ENCODE peak calls at places on chromosomes 3 and 15, in five cellular contexts. One of them, this sample, is unnamed.

GRCh38 chr3:5198313-5198677 is 10.8 kb downstream of the EDEM1 start:
- DNase-seq in fibroblast of lung: no peak
- DNase-seq in HFF-Myc: no peak
- DNase-seq in endothelial cell of umbilical vein: no peak
- DNase-seq in endothelial cell: no peak
- DNase-seq in this sample: no peak

GRCh38 chr3:126567696-126568438 is 9.1 kb upstream of the C3orf22 start:
- DNase-seq in fibroblast of lung: no peak
- DNase-seq in HFF-Myc: no peak
- DNase-seq in endothelial cell of umbilical vein: no peak
- DNase-seq in endothelial cell: no peak
- DNase-seq in this sample: no peak

GRCh38 chr3:157417247-157417646 is 19.4 kb upstream of the PTX3 start:
- DNase-seq in fibroblast of lung: no peak
- DNase-seq in HFF-Myc: no peak
- DNase-seq in endothelial cell of umbilical vein: peak
- DNase-seq in endothelial cell: no peak
- DNase-seq in this sample: no peak

GRCh38 chr3:149489060-149489690 is 14.7 kb downstream of the TM4SF4 start:
- DNase-seq in fibroblast of lung: no peak
- DNase-seq in HFF-Myc: no peak
- DNase-seq in endothelial cell of umbilical vein: peak
- DNase-seq in endothelial cell: peak
- DNase-seq in this sample: no peak

GRCh38 chr3:23129062-23129461 is 74.1 kb upstream of the UBE2E2 start:
- DNase-seq in fibroblast of lung: peak
- DNase-seq in HFF-Myc: no peak
- DNase-seq in endothelial cell of umbilical vein: no peak
- DNase-seq in endothelial cell: no peak
- DNase-seq in this sample: no peak

GRCh38 chr3:143671641-143672040 is 176.6 kb downstream of the SLC9A9 start:
- DNase-seq in fibroblast of lung: no peak
- DNase-seq in HFF-Myc: no peak
- DNase-seq in endothelial cell of umbilical vein: no peak
- DNase-seq in endothelial cell: no peak
- DNase-seq in this sample: no peak

GRCh38 chr3:52495777-52496602 is 852 bp downstream of the STAB1 start:
- DNase-seq in fibroblast of lung: peak
- DNase-seq in HFF-Myc: no peak
- DNase-seq in endothelial cell of umbilical vein: peak
- DNase-seq in endothelial cell: no peak
- DNase-seq in this sample: no peak

GRCh38 chr3:196320110-196320509 is 2.1 kb upstream of the DYNLT2B start:
- DNase-seq in fibroblast of lung: no peak
- DNase-seq in HFF-Myc: no peak
- DNase-seq in endothelial cell of umbilical vein: no peak
- DNase-seq in endothelial cell: no peak
- DNase-seq in this sample: no peak

GRCh38 chr3:171231361-171231760 is 204.8 kb upstream of the SLC2A2 start:
- DNase-seq in fibroblast of lung: no peak
- DNase-seq in HFF-Myc: no peak
- DNase-seq in endothelial cell of umbilical vein: no peak
- DNase-seq in endothelial cell: no peak
- DNase-seq in this sample: no peak

GRCh38 chr3:144362126-144362525 is 390.5 kb downstream of the DIPK2A start:
- DNase-seq in fibroblast of lung: peak
- DNase-seq in HFF-Myc: peak
- DNase-seq in endothelial cell of umbilical vein: no peak
- DNase-seq in endothelial cell: no peak
- DNase-seq in this sample: peak

GRCh38 chr3:12903881-12904280 is 62.5 kb upstream of the RPL32 start:
- DNase-seq in fibroblast of lung: no peak
- DNase-seq in HFF-Myc: no peak
- DNase-seq in endothelial cell of umbilical vein: no peak
- DNase-seq in endothelial cell: no peak
- DNase-seq in this sample: no peak

GRCh38 chr3:127426444-127427168 is 138.8 kb upstream of the PRR20G start:
- DNase-seq in fibroblast of lung: no peak
- DNase-seq in HFF-Myc: no peak
- DNase-seq in endothelial cell of umbilical vein: no peak
- DNase-seq in endothelial cell: no peak
- DNase-seq in this sample: no peak

GRCh38 chr3:139111392-139112229 is 66.9 kb upstream of the PRR23C start:
- DNase-seq in fibroblast of lung: peak
- DNase-seq in HFF-Myc: peak
- DNase-seq in endothelial cell of umbilical vein: peak
- DNase-seq in endothelial cell: peak
- DNase-seq in this sample: no peak

GRCh38 chr15:96181873-96182301 is 148.6 kb upstream of the NR2F2 start:
- DNase-seq in fibroblast of lung: peak
- DNase-seq in HFF-Myc: peak
- DNase-seq in endothelial cell of umbilical vein: no peak
- DNase-seq in endothelial cell: no peak
- DNase-seq in this sample: peak

GRCh38 chr3:117534138-117534537 is 824.6 kb downstream of the TUSC7 start:
- DNase-seq in fibroblast of lung: no peak
- DNase-seq in HFF-Myc: no peak
- DNase-seq in endothelial cell of umbilical vein: no peak
- DNase-seq in endothelial cell: no peak
- DNase-seq in this sample: no peak

GRCh38 chr15:92797168-92798052 is 102.7 kb upstream of the CHD2 start:
- DNase-seq in fibroblast of lung: peak
- DNase-seq in HFF-Myc: peak
- DNase-seq in endothelial cell of umbilical vein: peak
- DNase-seq in endothelial cell: peak
- DNase-seq in this sample: no peak

GRCh38 chr3:142916611-142917010 is 27.7 kb upstream of the PCOLCE2 start:
- DNase-seq in fibroblast of lung: no peak
- DNase-seq in HFF-Myc: no peak
- DNase-seq in endothelial cell of umbilical vein: no peak
- DNase-seq in endothelial cell: no peak
- DNase-seq in this sample: no peak

GRCh38 chr3:56424885-56425284 is 43.4 kb downstream of the ERC2 start:
- DNase-seq in fibroblast of lung: no peak
- DNase-seq in HFF-Myc: no peak
- DNase-seq in endothelial cell of umbilical vein: no peak
- DNase-seq in endothelial cell: no peak
- DNase-seq in this sample: no peak

GRCh38 chr15:38370079-38370478 is 83.8 kb upstream of the FAM98B start:
- DNase-seq in fibroblast of lung: no peak
- DNase-seq in HFF-Myc: no peak
- DNase-seq in endothelial cell of umbilical vein: no peak
- DNase-seq in endothelial cell: no peak
- DNase-seq in this sample: no peak

GRCh38 chr3:78791745-78792144 is 976.1 kb downstream of the ROBO1 start:
- DNase-seq in fibroblast of lung: no peak
- DNase-seq in HFF-Myc: no peak
- DNase-seq in endothelial cell of umbilical vein: no peak
- DNase-seq in endothelial cell: no peak
- DNase-seq in this sample: no peak

GRCh38 chr3:185363662-185364203 is 797 bp downstream of the MAP3K13 start:
- DNase-seq in fibroblast of lung: no peak
- DNase-seq in HFF-Myc: no peak
- DNase-seq in endothelial cell of umbilical vein: no peak
- DNase-seq in endothelial cell: no peak
- DNase-seq in this sample: no peak

GRCh38 chr15:42695527-42696071 is 41.3 kb downstream of the CDAN1 start:
- DNase-seq in fibroblast of lung: no peak
- DNase-seq in HFF-Myc: no peak
- DNase-seq in endothelial cell of umbilical vein: no peak
- DNase-seq in endothelial cell: no peak
- DNase-seq in this sample: no peak

GRCh38 chr3:123656691-123657090 is 71.8 kb upstream of the HACD2 start:
- DNase-seq in fibroblast of lung: no peak
- DNase-seq in HFF-Myc: no peak
- DNase-seq in endothelial cell of umbilical vein: no peak
- DNase-seq in endothelial cell: no peak
- DNase-seq in this sample: no peak
- TF ChIP-seq CTCF in fibroblast of lung: peak
- TF ChIP-seq CTCF in HFF-Myc: peak
- TF ChIP-seq CTCF in endothelial cell of umbilical vein: no peak
- TF ChIP-seq CTCF in endothelial cell: peak
- TF ChIP-seq CTCF in this sample: no peak

GRCh38 chr3:18898911-18899310 is 249.4 kb upstream of the KCNH8 start:
- DNase-seq in fibroblast of lung: no peak
- DNase-seq in HFF-Myc: no peak
- DNase-seq in endothelial cell of umbilical vein: no peak
- DNase-seq in endothelial cell: no peak
- DNase-seq in this sample: no peak
- TF ChIP-seq CTCF in fibroblast of lung: no peak
- TF ChIP-seq CTCF in HFF-Myc: no peak
- TF ChIP-seq CTCF in endothelial cell of umbilical vein: no peak
- TF ChIP-seq CTCF in endothelial cell: no peak
- TF ChIP-seq CTCF in this sample: no peak

GRCh38 chr15:40339621-40339945 is 1.2 kb downstream of the CCDC9B start:
- DNase-seq in fibroblast of lung: no peak
- DNase-seq in HFF-Myc: no peak
- DNase-seq in endothelial cell of umbilical vein: no peak
- DNase-seq in endothelial cell: no peak
- DNase-seq in this sample: no peak
- TF ChIP-seq CTCF in fibroblast of lung: peak
- TF ChIP-seq CTCF in HFF-Myc: no peak
- TF ChIP-seq CTCF in endothelial cell of umbilical vein: no peak
- TF ChIP-seq CTCF in endothelial cell: no peak
- TF ChIP-seq CTCF in this sample: peak

GRCh38 chr3:148075829-148076716 is 621.6 kb upstream of the AGTR1 start:
- DNase-seq in fibroblast of lung: peak
- DNase-seq in HFF-Myc: peak
- DNase-seq in endothelial cell of umbilical vein: peak
- DNase-seq in endothelial cell: peak
- DNase-seq in this sample: peak
- TF ChIP-seq CTCF in fibroblast of lung: peak
- TF ChIP-seq CTCF in HFF-Myc: peak
- TF ChIP-seq CTCF in endothelial cell of umbilical vein: peak
- TF ChIP-seq CTCF in endothelial cell: peak
- TF ChIP-seq CTCF in this sample: peak

DNA sequence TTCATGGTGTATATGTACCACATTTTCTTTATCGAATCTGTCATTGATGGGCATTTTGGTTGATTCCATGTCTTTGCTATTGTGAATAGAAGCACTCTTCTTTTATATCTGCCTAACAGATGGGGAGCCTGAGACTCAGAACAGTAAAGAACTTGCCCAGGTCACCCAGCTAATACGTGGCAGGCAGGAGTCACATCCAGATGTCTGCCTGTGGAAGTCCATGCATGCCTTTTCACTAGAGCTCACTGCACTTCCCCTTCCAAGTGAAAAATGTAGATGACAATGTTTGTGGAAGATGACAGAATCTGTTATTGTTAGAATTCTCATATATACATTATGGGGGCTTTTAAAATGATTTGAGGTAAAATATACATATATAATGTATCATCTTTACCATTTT is 165.0 kb downstream of the PDZRN3 start:
- DNase-seq in fibroblast of lung: no peak
- DNase-seq in HFF-Myc: no peak
- DNase-seq in endothelial cell of umbilical vein: no peak
- DNase-seq in endothelial cell: no peak
- DNase-seq in this sample: no peak
- TF ChIP-seq CTCF in fibroblast of lung: no peak
- TF ChIP-seq CTCF in HFF-Myc: no peak
- TF ChIP-seq CTCF in endothelial cell of umbilical vein: no peak
- TF ChIP-seq CTCF in endothelial cell: no peak
- TF ChIP-seq CTCF in this sample: no peak

GRCh38 chr3:184037816-184038215 is 6.3 kb downstream of the HTR3D start:
- DNase-seq in fibroblast of lung: no peak
- DNase-seq in HFF-Myc: no peak
- DNase-seq in endothelial cell of umbilical vein: no peak
- DNase-seq in endothelial cell: no peak
- DNase-seq in this sample: no peak
- TF ChIP-seq CTCF in fibroblast of lung: no peak
- TF ChIP-seq CTCF in HFF-Myc: no peak
- TF ChIP-seq CTCF in endothelial cell of umbilical vein: no peak
- TF ChIP-seq CTCF in endothelial cell: no peak
- TF ChIP-seq CTCF in this sample: no peak

DNA sequence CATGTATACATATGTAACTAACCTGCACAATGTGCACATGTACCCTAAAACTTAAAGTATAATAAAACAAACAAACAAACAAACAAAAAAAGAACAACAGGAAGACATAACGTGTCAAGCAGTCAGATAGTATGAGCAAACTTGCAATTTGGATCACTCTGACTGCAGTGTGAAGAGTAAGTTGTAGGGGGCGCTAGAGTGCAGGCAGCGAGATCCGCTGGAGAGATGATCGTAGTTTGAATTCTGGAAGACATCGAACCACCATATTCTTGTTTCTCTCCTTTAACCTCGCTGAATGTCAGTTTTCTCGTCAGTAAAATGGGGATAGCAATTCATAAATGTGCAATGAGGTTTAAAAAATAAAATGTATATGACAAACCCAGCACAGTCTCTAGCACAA is 165.2 kb upstream of the LMCD1 start:
- DNase-seq in fibroblast of lung: no peak
- DNase-seq in HFF-Myc: no peak
- DNase-seq in endothelial cell of umbilical vein: no peak
- DNase-seq in endothelial cell: no peak
- DNase-seq in this sample: no peak
- TF ChIP-seq CTCF in fibroblast of lung: peak
- TF ChIP-seq CTCF in HFF-Myc: peak
- TF ChIP-seq CTCF in endothelial cell of umbilical vein: peak
- TF ChIP-seq CTCF in endothelial cell: peak
- TF ChIP-seq CTCF in this sample: peak

DNA sequence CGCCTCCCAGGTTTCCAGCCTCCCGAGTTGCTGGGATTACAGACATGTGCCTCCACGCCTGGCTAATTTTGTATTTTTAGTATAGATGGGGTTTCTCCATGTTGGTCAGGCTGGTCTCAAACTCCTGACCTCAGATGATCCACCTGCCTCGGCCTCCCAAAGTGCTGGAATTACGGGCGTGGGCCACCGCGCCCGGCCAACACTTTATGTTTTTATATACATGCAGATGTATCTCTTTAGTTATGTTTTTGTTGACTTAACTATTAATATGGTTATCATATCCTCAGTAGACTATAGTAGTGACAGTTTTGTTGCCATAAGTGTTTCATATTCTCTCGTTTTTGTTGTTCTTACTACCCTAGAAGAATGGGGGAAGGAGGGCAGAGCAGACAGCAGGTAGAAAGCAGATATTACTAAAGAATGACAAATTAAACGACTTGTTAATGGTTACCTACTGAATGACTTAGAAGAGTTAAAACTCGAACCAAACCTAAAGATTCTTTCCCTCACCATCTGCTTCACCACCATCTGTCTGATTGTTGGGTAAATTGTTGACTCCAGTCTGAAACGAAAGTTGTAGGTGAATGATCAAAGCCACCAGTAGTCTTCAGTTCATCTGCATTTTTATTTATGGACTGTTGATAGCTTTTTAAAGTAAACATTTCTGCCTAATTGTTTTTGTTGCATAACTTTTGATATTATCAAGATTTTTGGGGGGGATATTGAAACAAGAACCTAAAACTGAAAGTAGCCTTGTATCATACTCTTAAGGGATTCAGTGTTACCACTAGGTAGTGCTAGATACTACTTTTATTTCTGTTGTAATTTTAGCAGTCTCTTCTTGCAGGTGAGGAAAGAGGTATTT is 89.3 kb downstream of the RASA2 start:
- DNase-seq in fibroblast of lung: peak
- DNase-seq in HFF-Myc: no peak
- DNase-seq in endothelial cell of umbilical vein: peak
- DNase-seq in endothelial cell: no peak
- DNase-seq in this sample: no peak
- TF ChIP-seq CTCF in fibroblast of lung: peak
- TF ChIP-seq CTCF in HFF-Myc: peak
- TF ChIP-seq CTCF in endothelial cell of umbilical vein: peak
- TF ChIP-seq CTCF in endothelial cell: no peak
- TF ChIP-seq CTCF in this sample: peak

This sample was measured in AG09319.